ENCODE peak calls at places on chromosome 21, in six cellular contexts. U, Y, F, T, R and A are unnamed samples.
A peak's percentile ranks its signal among the peaks of the same experiment; 100 is the strongest.

GRCh38 chr21:32538147-32538792 is 47.1 kb downstream of the TCP10L start:
- DNase-seq in U (no peak), Y (no peak), F (no peak), T (no peak), R (no peak), A (no peak)

GRCh38 chr21:44092201-44092600 is 15.0 kb upstream of the PWP2 start:
- DNase-seq in U (no peak), Y (no peak), F (no peak), T (no peak), R (no peak), A (no peak)

GRCh38 chr21:43808832-43809251 is 19.5 kb downstream of the RRP1 start:
- DNase-seq in U (no peak), Y (no peak), F (no peak), T (no peak), R (no peak), A (no peak)

GRCh38 chr21:38817371-38818335 is 11.9 kb downstream of the ETS2 start:
- DNase-seq in U (no peak), Y (no peak), F (no peak), T (no peak), R (no peak), A (no peak)

GRCh38 chr21:15298306-15298705 is 233.5 kb upstream of the NRIP1 start:
- DNase-seq in U (no peak), Y (no peak), F (no peak), T (no peak), R (no peak), A (no peak)

GRCh38 chr21:36917487-36918158 is 48.8 kb downstream of the HLCS start:
- DNase-seq in U (peak; percentile 84), Y (no peak), F (peak; percentile 55), T (peak; percentile 37), R (peak; percentile 34), A (no peak)

GRCh38 chr21:38955495-38955894 is 149.8 kb downstream of the ETS2 start:
- DNase-seq in U (no peak), Y (no peak), F (no peak), T (no peak), R (no peak), A (no peak)

GRCh38 chr21:26453258-26453657 is 119.8 kb downstream of the CYYR1 start:
- DNase-seq in U (no peak), Y (no peak), F (no peak), T (no peak), R (no peak), A (no peak)

GRCh38 chr21:14748662-14749061 is 202.5 kb upstream of the SAMSN1 start:
- DNase-seq in U (no peak), Y (no peak), F (no peak), T (no peak), R (no peak), A (no peak)

GRCh38 chr21:33189845-33190244 is 39.9 kb upstream of the IFNAR2 start:
- DNase-seq in U (no peak), Y (no peak), F (no peak), T (no peak), R (no peak), A (no peak)

GRCh38 chr21:42401164-42401563 is 2.5 kb upstream of the UBASH3A start:
- DNase-seq in U (no peak), Y (no peak), F (no peak), T (no peak), R (no peak), A (no peak)

GRCh38 chr21:33078907-33079582 is 9.1 kb downstream of the OLIG1 start:
- DNase-seq in U (peak; percentile 41), Y (peak; percentile 88), F (peak; percentile 17), T (peak; percentile 68), R (no peak), A (no peak)

GRCh38 chr21:38938343-38938742 is 132.6 kb downstream of the ETS2 start:
- DNase-seq in U (no peak), Y (no peak), F (no peak), T (no peak), R (no peak), A (peak; percentile 74)

GRCh38 chr21:39153842-39154241 is 29.4 kb downstream of the PSMG1 start:
- DNase-seq in U (no peak), Y (no peak), F (no peak), T (no peak), R (no peak), A (no peak)

GRCh38 chr21:34877485-34878128 is 171.5 kb downstream of the RUNX1 start:
- DNase-seq in U (no peak), Y (no peak), F (no peak), T (no peak), R (no peak), A (no peak)

DNA sequence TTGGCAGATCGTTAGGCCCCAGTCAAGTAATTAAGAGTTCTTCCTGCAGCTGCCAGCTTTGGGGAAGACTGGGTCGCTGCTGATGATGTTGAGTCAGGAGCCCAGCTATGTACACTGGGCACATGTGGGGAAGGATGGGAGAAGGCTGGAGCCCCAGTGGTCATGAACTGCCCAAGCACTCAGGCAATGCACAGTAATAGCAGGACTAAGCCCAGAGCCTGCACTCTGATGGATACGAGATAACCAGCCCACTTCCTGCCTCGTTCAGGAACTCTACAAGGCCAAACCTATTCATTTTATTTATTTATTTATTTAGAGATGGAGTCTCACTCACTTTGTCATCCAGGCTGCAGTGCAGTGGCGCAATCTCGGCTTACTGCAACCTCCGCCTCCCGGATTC is 81.1 kb upstream of the BTG3 start:
- DNase-seq in U (no peak), Y (no peak), F (no peak), T (peak; percentile 14), R (no peak), A (no peak)
- TF ChIP-seq CHD2 in U (no peak), Y (no peak), F (no peak), T (no peak), R (no peak), A (no peak)

DNA sequence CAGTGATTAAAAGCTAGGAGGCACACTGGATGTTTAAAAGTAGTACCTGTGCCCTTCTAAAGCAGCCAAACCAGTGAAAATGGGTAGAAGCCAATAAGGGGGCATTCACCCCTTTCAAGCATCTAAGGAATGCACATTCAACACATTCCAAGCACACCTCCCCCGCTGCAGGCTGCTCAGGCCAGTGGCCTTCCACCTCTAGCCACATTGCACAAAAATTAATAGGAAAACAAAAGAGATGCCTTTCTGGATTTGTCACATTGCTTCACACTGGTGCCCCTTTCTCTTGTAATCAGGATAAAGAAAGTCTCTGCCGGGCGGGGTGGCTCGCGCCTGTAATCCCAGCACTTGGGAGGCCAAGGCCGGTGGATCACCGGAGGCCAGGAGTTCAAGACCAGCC is 834.0 kb downstream of the USP25 start:
- DNase-seq in U (peak; percentile 72), Y (no peak), F (peak; percentile 51), T (no peak), R (peak; percentile 66), A (no peak)
- TF ChIP-seq CHD2 in U (no peak), Y (no peak), F (no peak), T (no peak), R (no peak), A (no peak)

GRCh38 chr21:46011267-46011967 is 29.8 kb downstream of the COL6A1 start:
- DNase-seq in U (no peak), Y (no peak), F (no peak), T (no peak), R (no peak), A (no peak)
- TF ChIP-seq CHD2 in U (no peak), Y (no peak), F (no peak), T (no peak), R (no peak), A (no peak)

DNA sequence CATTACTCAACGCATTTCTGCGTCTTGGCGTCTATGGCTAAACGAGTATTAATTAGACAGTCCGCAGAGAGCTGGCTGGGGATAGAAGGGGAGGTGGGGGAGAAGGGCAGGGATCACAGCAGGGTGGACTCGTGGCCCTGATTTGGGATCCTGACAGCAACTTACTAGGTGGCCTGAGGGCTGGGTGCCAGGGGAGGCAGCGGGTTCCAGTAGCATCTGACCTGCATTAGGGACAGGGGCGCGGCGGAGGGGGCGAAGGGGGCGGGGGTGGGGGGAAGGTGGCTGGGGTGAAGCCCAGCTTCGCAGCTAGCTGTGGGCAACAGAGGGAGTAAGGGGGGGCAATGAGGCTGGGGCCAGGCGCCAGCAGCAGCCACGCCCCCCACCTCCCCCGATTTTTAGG is 1.0 kb upstream of the BACE2 start:
- DNase-seq in U (no peak), Y (no peak), F (no peak), T (no peak), R (no peak), A (peak; percentile 20)
- TF ChIP-seq CHD2 in U (no peak), Y (no peak), F (no peak), T (no peak), R (no peak), A (no peak)